ENCODE peak calls at places on chromosomes 11 and 22, in ten cellular contexts. One of them, this sample, is unnamed.

GRCh38 chr22:26597026-26597425 is 7.1 kb upstream of the TPST2 start:
- DNase-seq in lower lobe of right lung: no peak
- DNase-seq in OCI-LY7: no peak
- DNase-seq in MM.1S: no peak
- DNase-seq in fibroblast of mammary gland: no peak
- DNase-seq in SK-N-SH: no peak
- DNase-seq in pancreas: no peak
- DNase-seq in IMR-90: no peak
- DNase-seq in colonic mucosa: no peak
- DNase-seq in HFFc6: no peak
- DNase-seq in this sample: no peak

GRCh38 chr11:19632435-19632834 is 80.2 kb upstream of the NAV2 start:
- DNase-seq in lower lobe of right lung: no peak
- DNase-seq in OCI-LY7: no peak
- DNase-seq in MM.1S: no peak
- DNase-seq in fibroblast of mammary gland: peak; percentile 83
- DNase-seq in SK-N-SH: peak; percentile 21
- DNase-seq in pancreas: no peak
- DNase-seq in IMR-90: peak; percentile 64
- DNase-seq in colonic mucosa: no peak
- DNase-seq in HFFc6: peak; percentile 69
- DNase-seq in this sample: no peak

GRCh38 chr11:77091146-77091940 is 11.3 kb upstream of the OMP start:
- DNase-seq in lower lobe of right lung: peak; percentile 83
- DNase-seq in OCI-LY7: peak; percentile 80
- DNase-seq in MM.1S: peak; percentile 74
- DNase-seq in fibroblast of mammary gland: peak; percentile 71
- DNase-seq in SK-N-SH: peak; percentile 93
- DNase-seq in pancreas: peak; percentile 74
- DNase-seq in IMR-90: peak; percentile 65
- DNase-seq in colonic mucosa: peak; percentile 93
- DNase-seq in HFFc6: peak; percentile 67
- DNase-seq in this sample: peak; percentile 93

GRCh38 chr11:122661182-122661945 is 5.8 kb downstream of the UBASH3B start:
- DNase-seq in lower lobe of right lung: no peak
- DNase-seq in OCI-LY7: no peak
- DNase-seq in MM.1S: no peak
- DNase-seq in fibroblast of mammary gland: no peak
- DNase-seq in SK-N-SH: no peak
- DNase-seq in pancreas: no peak
- DNase-seq in IMR-90: peak; percentile 83
- DNase-seq in colonic mucosa: no peak
- DNase-seq in HFFc6: peak; percentile 93
- DNase-seq in this sample: no peak

GRCh38 chr22:24097961-24098391 is 83.3 kb upstream of the SUSD2 start:
- DNase-seq in lower lobe of right lung: no peak
- DNase-seq in OCI-LY7: no peak
- DNase-seq in MM.1S: no peak
- DNase-seq in fibroblast of mammary gland: no peak
- DNase-seq in SK-N-SH: no peak
- DNase-seq in pancreas: no peak
- DNase-seq in IMR-90: no peak
- DNase-seq in colonic mucosa: no peak
- DNase-seq in HFFc6: no peak
- DNase-seq in this sample: no peak

GRCh38 chr11:110362916-110363574 is 66.6 kb upstream of the RDX start:
- DNase-seq in lower lobe of right lung: no peak
- DNase-seq in OCI-LY7: no peak
- DNase-seq in MM.1S: no peak
- DNase-seq in fibroblast of mammary gland: no peak
- DNase-seq in SK-N-SH: no peak
- DNase-seq in pancreas: peak; percentile 56
- DNase-seq in IMR-90: no peak
- DNase-seq in colonic mucosa: no peak
- DNase-seq in HFFc6: no peak
- DNase-seq in this sample: no peak

GRCh38 chr22:26318975-26319374 is 110.1 kb upstream of the ASPHD2 start:
- DNase-seq in lower lobe of right lung: no peak
- DNase-seq in OCI-LY7: no peak
- DNase-seq in MM.1S: no peak
- DNase-seq in fibroblast of mammary gland: no peak
- DNase-seq in SK-N-SH: no peak
- DNase-seq in pancreas: no peak
- DNase-seq in IMR-90: no peak
- DNase-seq in colonic mucosa: no peak
- DNase-seq in HFFc6: peak; percentile 68
- DNase-seq in this sample: no peak

GRCh38 chr22:41862160-41862529 is 29.2 kb downstream of the SREBF2 start:
- DNase-seq in lower lobe of right lung: no peak
- DNase-seq in OCI-LY7: peak; percentile 84
- DNase-seq in MM.1S: no peak
- DNase-seq in fibroblast of mammary gland: peak; percentile 30
- DNase-seq in SK-N-SH: no peak
- DNase-seq in pancreas: no peak
- DNase-seq in IMR-90: peak; percentile 23
- DNase-seq in colonic mucosa: no peak
- DNase-seq in HFFc6: no peak
- DNase-seq in this sample: peak; percentile 75

GRCh38 chr11:95584180-95584579 is 205.4 kb downstream of the FAM76B start:
- DNase-seq in lower lobe of right lung: no peak
- DNase-seq in OCI-LY7: no peak
- DNase-seq in MM.1S: no peak
- DNase-seq in fibroblast of mammary gland: peak; percentile 78
- DNase-seq in SK-N-SH: no peak
- DNase-seq in pancreas: no peak
- DNase-seq in IMR-90: peak; percentile 73
- DNase-seq in colonic mucosa: no peak
- DNase-seq in HFFc6: peak; percentile 50
- DNase-seq in this sample: no peak

GRCh38 chr11:17986007-17986710 is 26.7 kb downstream of the SERGEF start:
- DNase-seq in lower lobe of right lung: no peak
- DNase-seq in OCI-LY7: no peak
- DNase-seq in MM.1S: no peak
- DNase-seq in fibroblast of mammary gland: peak; percentile 92
- DNase-seq in SK-N-SH: no peak
- DNase-seq in pancreas: no peak
- DNase-seq in IMR-90: peak; percentile 90
- DNase-seq in colonic mucosa: no peak
- DNase-seq in HFFc6: peak; percentile 60
- DNase-seq in this sample: no peak

DNA sequence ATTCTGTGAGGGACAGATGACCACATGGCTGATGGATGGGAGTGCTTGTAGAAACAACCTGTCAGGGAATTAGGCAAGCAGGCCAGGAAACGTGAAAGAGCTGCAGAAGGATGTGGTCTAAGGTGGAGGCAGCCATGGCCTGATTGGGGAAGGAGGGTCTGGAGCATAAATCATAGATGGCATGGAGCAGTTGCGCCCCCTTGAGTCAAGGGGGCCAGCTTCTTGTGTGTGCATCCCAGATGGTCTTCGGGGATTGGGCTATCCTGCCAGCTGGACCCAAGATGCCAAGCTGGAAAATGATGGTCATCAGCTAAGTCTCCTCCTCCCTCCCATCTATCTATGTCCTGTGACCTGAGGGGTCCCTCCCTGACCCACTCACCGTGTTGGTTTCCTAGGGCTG is 119.4 kb upstream of the CLPB start:
- DNase-seq in lower lobe of right lung: no peak
- DNase-seq in OCI-LY7: peak; percentile 29
- DNase-seq in MM.1S: no peak
- DNase-seq in fibroblast of mammary gland: no peak
- DNase-seq in SK-N-SH: no peak
- DNase-seq in pancreas: no peak
- DNase-seq in IMR-90: no peak
- DNase-seq in colonic mucosa: no peak
- DNase-seq in HFFc6: no peak
- DNase-seq in this sample: no peak
- TF ChIP-seq CTCF in lower lobe of right lung: peak; percentile 25
- TF ChIP-seq CTCF in OCI-LY7: peak; percentile 69
- TF ChIP-seq CTCF in MM.1S: peak; percentile 23
- TF ChIP-seq CTCF in fibroblast of mammary gland: no peak
- TF ChIP-seq CTCF in SK-N-SH: no peak
- TF ChIP-seq CTCF in pancreas: no peak
- TF ChIP-seq CTCF in IMR-90: no peak
- TF ChIP-seq CTCF in colonic mucosa: no peak
- TF ChIP-seq CTCF in HFFc6: peak; percentile 44
- TF ChIP-seq CTCF in this sample: peak; percentile 24

DNA sequence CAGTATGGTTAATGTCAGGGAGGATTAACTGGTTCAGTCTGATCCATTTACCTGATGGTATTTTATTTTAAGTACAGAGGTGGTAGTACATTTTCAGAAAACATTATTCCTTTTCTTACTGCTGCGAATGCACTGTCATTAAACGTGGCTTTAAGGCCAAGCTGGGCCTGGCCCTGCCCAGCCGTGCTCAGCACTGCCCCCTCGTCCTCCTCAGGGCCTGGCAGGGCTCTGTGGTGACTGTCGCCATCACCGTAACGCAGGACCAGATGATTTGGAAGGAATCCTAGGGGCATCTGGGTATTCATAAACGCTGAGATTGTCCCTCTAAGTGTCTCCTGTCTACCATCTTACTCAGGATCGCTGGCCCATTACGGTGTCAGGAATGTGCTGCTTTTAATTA is 302.0 kb downstream of the TBC1D22A start:
- DNase-seq in lower lobe of right lung: no peak
- DNase-seq in OCI-LY7: no peak
- DNase-seq in MM.1S: no peak
- DNase-seq in fibroblast of mammary gland: no peak
- DNase-seq in SK-N-SH: peak; percentile 33
- DNase-seq in pancreas: no peak
- DNase-seq in IMR-90: no peak
- DNase-seq in colonic mucosa: no peak
- DNase-seq in HFFc6: no peak
- DNase-seq in this sample: no peak
- TF ChIP-seq CTCF in lower lobe of right lung: no peak
- TF ChIP-seq CTCF in OCI-LY7: no peak
- TF ChIP-seq CTCF in MM.1S: no peak
- TF ChIP-seq CTCF in fibroblast of mammary gland: no peak
- TF ChIP-seq CTCF in SK-N-SH: no peak
- TF ChIP-seq CTCF in pancreas: no peak
- TF ChIP-seq CTCF in IMR-90: no peak
- TF ChIP-seq CTCF in colonic mucosa: no peak
- TF ChIP-seq CTCF in HFFc6: no peak
- TF ChIP-seq CTCF in this sample: no peak

GRCh38 chr22:33467718-33468117 is 409.5 kb upstream of the SYN3 start:
- DNase-seq in lower lobe of right lung: no peak
- DNase-seq in OCI-LY7: no peak
- DNase-seq in MM.1S: no peak
- DNase-seq in fibroblast of mammary gland: peak; percentile 26
- DNase-seq in SK-N-SH: peak; percentile 15
- DNase-seq in pancreas: no peak
- DNase-seq in IMR-90: no peak
- DNase-seq in colonic mucosa: no peak
- DNase-seq in HFFc6: no peak
- DNase-seq in this sample: no peak
- TF ChIP-seq CTCF in lower lobe of right lung: no peak
- TF ChIP-seq CTCF in OCI-LY7: no peak
- TF ChIP-seq CTCF in MM.1S: no peak
- TF ChIP-seq CTCF in fibroblast of mammary gland: peak; percentile 25
- TF ChIP-seq CTCF in SK-N-SH: no peak
- TF ChIP-seq CTCF in pancreas: no peak
- TF ChIP-seq CTCF in IMR-90: peak; percentile 10
- TF ChIP-seq CTCF in colonic mucosa: no peak
- TF ChIP-seq CTCF in HFFc6: no peak
- TF ChIP-seq CTCF in this sample: no peak

GRCh38 chr11:469684-470667 is 19.9 kb downstream of the PTDSS2 start:
- DNase-seq in lower lobe of right lung: peak; percentile 69
- DNase-seq in OCI-LY7: no peak
- DNase-seq in MM.1S: no peak
- DNase-seq in fibroblast of mammary gland: peak; percentile 82
- DNase-seq in SK-N-SH: peak; percentile 35
- DNase-seq in pancreas: no peak
- DNase-seq in IMR-90: peak; percentile 81
- DNase-seq in colonic mucosa: peak; percentile 67
- DNase-seq in HFFc6: peak; percentile 68
- DNase-seq in this sample: no peak
- TF ChIP-seq CTCF in lower lobe of right lung: peak; percentile 32
- TF ChIP-seq CTCF in OCI-LY7: no peak
- TF ChIP-seq CTCF in MM.1S: no peak
- TF ChIP-seq CTCF in fibroblast of mammary gland: peak; percentile 29
- TF ChIP-seq CTCF in SK-N-SH: no peak
- TF ChIP-seq CTCF in pancreas: peak; percentile 8
- TF ChIP-seq CTCF in IMR-90: peak; percentile 46
- TF ChIP-seq CTCF in colonic mucosa: no peak
- TF ChIP-seq CTCF in HFFc6: peak; percentile 64
- TF ChIP-seq CTCF in this sample: no peak